ENCODE peak calls at places on chromosomes 11 and 22, in seven cellular contexts. Z is IMR-90, H is neuronal stem cell, A is H1, E is mesendoderm, M is trophoblast cell, L is H9. D is an unnamed sample.

GRCh38 chr11:10044618-10045017 is 249.4 kb downstream of the SBF2 start:
- DNase-seq in Z (no peak), H (no peak), A (no peak), E (peak; percentile 56), M (no peak), L (peak; percentile 69), D (no peak)

GRCh38 chr11:134397304-134398078 is 14.6 kb downstream of the B3GAT1 start:
- DNase-seq in Z (no peak), H (no peak), A (no peak), E (no peak), M (no peak), L (no peak), D (no peak)

GRCh38 chr22:23287136-23288095 is 107.1 kb downstream of the BCR start:
- DNase-seq in Z (no peak), H (no peak), A (no peak), E (no peak), M (no peak), L (no peak), D (no peak)

GRCh38 chr11:122780296-122780949 is 57.9 kb upstream of the CRTAM start:
- DNase-seq in Z (no peak), H (no peak), A (no peak), E (no peak), M (no peak), L (no peak), D (no peak)

GRCh38 chr11:2301631-2302272 is at the start of the genes C11orf21 and TSPAN32:
- DNase-seq in Z (peak; percentile 3), H (no peak), A (no peak), E (no peak), M (no peak), L (no peak), D (peak; percentile 40)

GRCh38 chr11:78027759-78028158 is 4.7 kb upstream of the KCTD14 start:
- DNase-seq in Z (no peak), H (no peak), A (no peak), E (no peak), M (peak; percentile 49), L (no peak), D (no peak)

GRCh38 chr11:76266269-76266668 is 60.0 kb upstream of the WNT11 start:
- DNase-seq in Z (peak; percentile 79), H (no peak), A (no peak), E (no peak), M (peak; percentile 83), L (no peak), D (peak; percentile 83)

GRCh38 chr11:130691581-130691980 is 224.7 kb downstream of the SNX19 start:
- DNase-seq in Z (no peak), H (no peak), A (no peak), E (no peak), M (peak; percentile 58), L (no peak), D (no peak)

GRCh38 chr11:45275823-45276222 is 10.3 kb downstream of the SYT13 start:
- DNase-seq in Z (no peak), H (no peak), A (no peak), E (no peak), M (no peak), L (no peak), D (no peak)

GRCh38 chr11:66085071-66085470 is 15.0 kb downstream of the PACS1 start:
- DNase-seq in Z (no peak), H (no peak), A (no peak), E (no peak), M (no peak), L (no peak), D (no peak)

GRCh38 chr11:31779268-31779879 is 31.7 kb downstream of the PAX6 start:
- DNase-seq in Z (peak; percentile 83), H (no peak), A (no peak), E (peak; percentile 36), M (no peak), L (no peak), D (peak; percentile 37)

GRCh38 chr11:19191530-19192169 is 10.1 kb downstream of the CSRP3 start:
- DNase-seq in Z (no peak), H (no peak), A (no peak), E (peak; percentile 8), M (no peak), L (no peak), D (peak; percentile 8)

GRCh38 chr11:72249961-72250360 is 6.0 kb upstream of the PHOX2A start:
- DNase-seq in Z (no peak), H (no peak), A (no peak), E (no peak), M (no peak), L (no peak), D (no peak)

GRCh38 chr11:72257551-72257950 is 13.6 kb upstream of the PHOX2A start:
- DNase-seq in Z (no peak), H (no peak), A (no peak), E (no peak), M (peak; percentile 34), L (no peak), D (no peak)

GRCh38 chr11:72251614-72252013 is 7.6 kb upstream of the PHOX2A start:
- DNase-seq in Z (no peak), H (no peak), A (no peak), E (no peak), M (no peak), L (no peak), D (no peak)

GRCh38 chr11:72250661-72251465 is 6.9 kb upstream of the PHOX2A start:
- DNase-seq in Z (no peak), H (no peak), A (peak; percentile 35), E (no peak), M (no peak), L (no peak), D (no peak)

GRCh38 chr11:72254299-72254993 is 10.5 kb upstream of the PHOX2A start:
- DNase-seq in Z (no peak), H (no peak), A (peak; percentile 23), E (no peak), M (no peak), L (no peak), D (no peak)
- H3K23ac ChIP-seq in Z (no peak overlapping the region), H (no peak overlapping the region), A (no peak overlapping the region), E (no peak overlapping the region), M (no peak overlapping the region), L (no peak overlapping the region), D (no peak overlapping the region)

GRCh38 chr11:63670738-63671321 is 346 bp downstream of the ATL3 start:
- DNase-seq in Z (no peak), H (no peak), A (peak; percentile 66), E (peak; percentile 54), M (peak; percentile 20), L (peak; percentile 45), D (peak; percentile 65)

GRCh38 chr11:63671322-63672155 is at the start of gene ATL3:
- DNase-seq in Z (peak; percentile 93), H (peak; percentile 89), A (peak; percentile 98), E (peak; percentile 99), M (peak; percentile 98), L (peak; percentile 99), D (peak; percentile 95)

GRCh38 chr11:63672934-63673539 is 1.9 kb upstream of the ATL3 start:
- DNase-seq in Z (no peak), H (no peak), A (no peak), E (no peak), M (no peak), L (no peak), D (no peak)

GRCh38 chr11:63673579-63673978 is 2.4 kb upstream of the ATL3 start:
- DNase-seq in Z (peak; percentile 31), H (no peak), A (no peak), E (no peak), M (no peak), L (no peak), D (no peak)

GRCh38 chr11:63672156-63672463 is 934 bp upstream of the ATL3 start:
- DNase-seq in Z (no peak), H (no peak), A (no peak), E (no peak), M (no peak), L (no peak), D (no peak)
- H3K9ac ChIP-seq in Z (no peak overlapping the region), H (no peak overlapping the region), A (no peak overlapping the region), E (no peak overlapping the region), M (no peak overlapping the region), L (no peak overlapping the region), D (peak overlapping the region; percentile 88)

GRCh38 chr11:68090706-68091105 is 30.5 kb downstream of the CHKA start:
- DNase-seq in Z (peak; percentile 11), H (no peak), A (peak; percentile 24), E (no peak), M (no peak), L (no peak), D (no peak)
- H3K23ac ChIP-seq in Z (no peak overlapping the region), H (no peak overlapping the region), A (no peak overlapping the region), E (no peak overlapping the region), M (no peak overlapping the region), L (no peak overlapping the region), D (no peak overlapping the region)

DNA sequence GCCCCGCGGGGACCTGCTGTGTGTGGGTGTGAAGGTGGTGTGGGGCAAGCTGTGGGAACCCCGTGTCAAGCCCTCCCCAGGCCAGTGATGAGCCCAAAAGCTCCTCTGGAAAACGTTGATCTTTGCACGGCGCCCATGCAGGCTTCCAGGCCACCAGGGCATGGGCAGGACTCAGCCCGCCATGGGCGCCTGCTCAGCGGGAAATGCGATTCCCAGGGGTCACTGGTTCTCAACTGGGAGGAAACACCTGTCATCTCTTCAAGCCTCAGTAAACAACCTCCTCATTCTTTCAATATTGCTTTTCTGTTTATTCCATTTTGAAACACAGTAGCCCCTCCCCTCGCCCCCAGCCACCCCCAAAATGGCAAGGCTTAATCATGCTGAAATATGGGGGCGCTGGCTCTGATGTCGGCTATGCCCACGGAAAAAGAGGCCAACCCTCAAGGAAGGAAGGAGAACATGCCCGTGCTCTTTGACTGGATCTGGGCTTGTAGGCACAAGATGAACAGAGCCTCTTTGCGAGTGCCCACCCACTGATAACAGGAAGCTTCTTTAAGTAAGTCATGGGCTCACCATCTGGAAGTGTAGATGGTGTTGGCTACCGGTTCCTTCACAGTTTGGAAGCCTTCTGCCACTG is 543 bp upstream of the POU2AF1 start:
- DNase-seq in Z (no peak), H (no peak), A (no peak), E (no peak), M (no peak), L (no peak), D (no peak)
- H3K9ac ChIP-seq in Z (no peak overlapping the region), H (no peak overlapping the region), A (no peak overlapping the region), E (no peak overlapping the region), M (no peak overlapping the region), L (no peak overlapping the region), D (no peak overlapping the region)

GRCh38 chr22:39924286-39924685 is 23.4 kb downstream of the GRAP2 start:
- DNase-seq in Z (no peak), H (no peak), A (no peak), E (no peak), M (no peak), L (no peak), D (no peak)
- H3K23ac ChIP-seq in Z (no peak overlapping the region), H (no peak overlapping the region), A (no peak overlapping the region), E (no peak overlapping the region), M (no peak overlapping the region), L (no peak overlapping the region), D (no peak overlapping the region)

DNA sequence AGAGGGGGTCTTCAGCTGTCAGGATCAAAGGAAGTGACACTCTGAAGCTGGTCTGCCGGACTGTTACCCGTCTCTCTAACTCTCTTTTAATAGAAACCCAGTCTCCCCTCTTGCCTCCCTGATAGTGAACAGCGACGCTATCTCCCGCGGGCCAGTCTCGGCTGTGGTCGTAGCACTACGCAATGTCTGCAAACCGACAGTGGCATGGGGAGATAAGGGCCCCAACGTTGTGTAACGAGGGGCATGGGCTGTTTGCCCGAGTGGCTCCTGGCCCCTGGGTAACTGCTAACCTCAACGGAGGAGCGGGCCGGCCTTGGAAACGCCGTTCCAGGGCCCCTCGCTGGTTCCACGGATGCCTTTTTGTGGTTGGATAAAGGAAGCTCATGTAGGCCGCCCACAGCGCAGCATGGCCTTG is 23.3 kb downstream of the ZBTB16 start:
- DNase-seq in Z (no peak), H (no peak), A (no peak), E (no peak), M (no peak), L (no peak), D (no peak)
- H3K9ac ChIP-seq in Z (no peak overlapping the region), H (no peak overlapping the region), A (no peak overlapping the region), E (no peak overlapping the region), M (no peak overlapping the region), L (no peak overlapping the region), D (no peak overlapping the region)